ENCODE peak calls at places on chromosome 15, in five cellular contexts. J is ureter; H is activated CD4-positive, alpha-beta T cell treated with anti-CD3 and anti-CD28 coated beads, Interleukin-2, amount 10 ng/mL, durations not matched to agents 7 days and 5 days; V is foreskin keratinocyte; S is COLO829. Q is an unnamed sample.

GRCh38 chr15:41876007-41876406 is 17.8 kb downstream of the SPTBN5 start:
- DNase-seq in J (no peak), H (no peak), V (no peak), S (no peak), Q (no peak)

GRCh38 chr15:64895285-64896065 is 16.2 kb upstream of the ANKDD1A start:
- DNase-seq in J (no peak), H (peak), V (no peak), S (no peak), Q (peak)

GRCh38 chr15:29289179-29289578 is 19.6 kb upstream of the NSMCE3 start:
- DNase-seq in J (no peak), H (no peak), V (no peak), S (no peak), Q (no peak)

GRCh38 chr15:58548308-58549012 is 116.7 kb downstream of the LIPC start:
- DNase-seq in J (no peak), H (no peak), V (no peak), S (no peak), Q (no peak)

GRCh38 chr15:84992157-84992940 is 10.7 kb downstream of the PDE8A start:
- DNase-seq in J (no peak), H (no peak), V (peak), S (no peak), Q (no peak)

GRCh38 chr15:85771781-85772445 is 22.8 kb downstream of the KLHL25 start:
- DNase-seq in J (no peak), H (no peak), V (no peak), S (no peak), Q (no peak)

GRCh38 chr15:57263520-57263919 is 112.8 kb upstream of the CGNL1 start:
- DNase-seq in J (no peak), H (no peak), V (no peak), S (no peak), Q (no peak)

GRCh38 chr15:29470794-29471193 is 201.2 kb upstream of the NSMCE3 start:
- DNase-seq in J (peak), H (no peak), V (no peak), S (no peak), Q (no peak)

GRCh38 chr15:78396976-78397375 is 41.0 kb upstream of the IREB2 start:
- DNase-seq in J (peak), H (no peak), V (no peak), S (no peak), Q (peak)

GRCh38 chr15:37973856-37974255 is 39.4 kb downstream of the TMCO5A start:
- DNase-seq in J (no peak), H (no peak), V (no peak), S (no peak), Q (no peak)

GRCh38 chr15:90062023-90062728 is 40.1 kb downstream of the IDH2 start:
- DNase-seq in J (peak), H (peak), V (peak), S (no peak), Q (no peak)

Q was measured in SK-MEL-5.